ENCODE peak calls at places on chromosomes 12 and 14, in four cellular contexts. D, I, F and B are unnamed samples.

GRCh38 chr12:132292328-132293319 is 36.8 kb downstream of the GALNT9 start:
- DNase-seq in F (no peak), D (no peak), I (no peak), B (no peak)

GRCh38 chr12:69464433-69464832 is 5.8 kb upstream of the FRS2 start:
- DNase-seq in I (no peak), D (no peak), F (no peak), B (no peak)

GRCh38 chr12:4202918-4203317 is 70.6 kb upstream of the CCND2 start:
- DNase-seq in D (no peak), F (no peak), I (no peak), B (no peak)

GRCh38 chr12:95130096-95130495 is 56.7 kb upstream of the NR2C1 start:
- DNase-seq in I (no peak), F (no peak), D (no peak), B (no peak)

GRCh38 chr14:69559581-69560011 is 15.1 kb downstream of the CCDC177 start:
- DNase-seq in I (no peak), D (no peak), F (no peak), B (no peak)

GRCh38 chr12:79317184-79317847 is 373.4 kb downstream of the PAWR start:
- DNase-seq in F (no peak), D (no peak), I (no peak), B (no peak)

GRCh38 chr12:18068355-18068754 is 21.6 kb downstream of the RERGL start:
- DNase-seq in F (no peak), D (no peak), I (no peak), B (no peak)

GRCh38 chr14:103696027-103696402 is 19.2 kb downstream of the XRCC3 start:
- DNase-seq in F (no peak), D (no peak), I (no peak), B (no peak)

GRCh38 chr12:13539051-13539450 is 342.5 kb downstream of the EMP1 start:
- DNase-seq in D (no peak), I (no peak), F (no peak), B (peak)

GRCh38 chr12:106601031-106601430 is 18.2 kb downstream of the RFX4 start:
- DNase-seq in I (no peak), F (peak), D (peak), B (peak)

GRCh38 chr12:75635606-75636444 is 124.4 kb upstream of the KRR1 start:
- DNase-seq in D (peak), I (no peak), F (no peak), B (peak)

GRCh38 chr12:116609715-116610114 is 50.5 kb downstream of the MAP1LC3B2 start:
- DNase-seq in I (no peak), D (no peak), F (peak), B (peak)

DNA sequence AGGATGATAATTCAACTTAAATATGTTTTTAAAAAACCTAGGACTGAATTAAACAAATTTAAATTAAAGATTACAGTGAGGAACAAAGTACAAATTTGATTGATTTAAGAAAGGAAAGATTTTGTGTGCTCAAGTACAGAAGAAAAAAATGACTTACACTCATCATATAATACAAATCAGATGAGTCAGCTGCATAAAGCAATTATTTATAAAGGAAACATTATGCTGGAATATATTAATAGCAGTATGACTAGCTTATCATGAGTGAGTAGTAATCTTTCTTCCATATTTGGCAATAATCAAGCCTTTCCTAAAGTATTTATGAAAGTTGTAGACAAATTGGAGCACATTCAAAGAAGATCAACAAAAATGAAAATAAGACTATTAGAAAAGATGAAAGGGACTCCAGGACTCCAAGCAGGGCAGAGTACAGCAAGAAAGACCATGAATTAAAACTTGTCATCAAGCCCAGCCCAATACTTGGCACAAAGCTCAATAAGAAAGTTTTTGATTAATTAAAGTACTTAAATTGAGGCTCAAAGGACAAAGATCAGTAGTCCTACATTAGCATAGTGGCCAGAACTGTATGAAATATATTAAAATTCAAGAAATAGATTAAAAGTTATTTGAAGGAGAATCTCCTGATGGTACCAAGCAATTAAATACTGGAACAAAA is 32.8 kb downstream of the CCER1 start:
- DNase-seq in I (no peak), D (no peak), F (no peak), B (no peak)
- TF ChIP-seq NR2C2 in I (no peak), D (no peak), F (no peak), B (no peak)

GRCh38 chr12:47035459-47035858 is 44.0 kb upstream of the PCED1B start:
- DNase-seq in F (no peak), I (no peak), D (no peak), B (no peak)

GRCh38 chr12:47032644-47033043 is 46.8 kb upstream of the PCED1B start:
- DNase-seq in I (no peak), F (no peak), D (peak), B (no peak)

GRCh38 chr12:47033081-47033480 is 46.3 kb upstream of the PCED1B start:
- DNase-seq in I (no peak), F (peak), D (no peak), B (no peak)

GRCh38 chr12:47034661-47035060 is 44.8 kb upstream of the PCED1B start:
- DNase-seq in I (no peak), D (no peak), F (no peak), B (no peak)

DNA sequence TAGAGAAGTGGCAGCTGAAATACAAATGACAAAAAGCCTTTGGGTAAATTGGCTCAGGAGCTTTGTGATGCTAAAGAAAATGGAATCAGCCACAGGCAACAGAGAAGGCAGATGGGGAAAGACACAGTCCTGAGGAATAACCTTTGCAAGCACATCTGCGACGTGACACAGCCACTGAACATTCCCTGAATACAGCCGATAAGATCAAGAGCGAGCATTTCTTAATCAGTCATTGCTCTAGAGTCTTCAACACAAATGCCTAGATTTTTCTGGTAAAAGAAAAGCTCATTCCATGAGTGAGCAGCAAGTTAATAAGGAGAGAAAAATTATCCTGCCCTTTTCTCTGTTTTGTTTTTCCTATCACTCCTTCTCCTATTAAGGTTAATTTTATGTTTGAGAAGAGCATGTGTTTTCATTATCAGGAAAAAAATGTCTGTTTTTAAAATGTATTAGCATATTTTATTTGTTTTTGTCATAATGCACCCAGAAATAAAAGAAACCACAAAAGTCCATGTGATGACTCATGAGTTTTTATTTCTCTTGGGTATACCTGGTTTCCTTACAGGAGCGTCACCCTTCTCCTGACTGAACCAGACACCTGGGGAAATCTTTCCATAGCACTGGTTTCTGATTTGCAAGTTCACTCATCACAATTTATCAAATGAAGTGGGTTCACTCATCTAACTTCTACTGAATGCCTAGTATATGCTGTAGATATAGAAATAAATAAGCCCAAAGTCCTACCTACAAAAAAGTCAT is 45.4 kb upstream of the PCED1B start:
- DNase-seq in F (no peak), I (no peak), D (no peak), B (peak)
- TF ChIP-seq NR2C2 in F (no peak), I (no peak), D (no peak), B (no peak)

GRCh38 chr12:105445261-105446015 is 114.9 kb downstream of the C12orf75 start:
- DNase-seq in F (no peak), D (peak), I (no peak), B (no peak)
- TF ChIP-seq NR2C2 in F (no peak), D (no peak), I (no peak), B (no peak)

DNA sequence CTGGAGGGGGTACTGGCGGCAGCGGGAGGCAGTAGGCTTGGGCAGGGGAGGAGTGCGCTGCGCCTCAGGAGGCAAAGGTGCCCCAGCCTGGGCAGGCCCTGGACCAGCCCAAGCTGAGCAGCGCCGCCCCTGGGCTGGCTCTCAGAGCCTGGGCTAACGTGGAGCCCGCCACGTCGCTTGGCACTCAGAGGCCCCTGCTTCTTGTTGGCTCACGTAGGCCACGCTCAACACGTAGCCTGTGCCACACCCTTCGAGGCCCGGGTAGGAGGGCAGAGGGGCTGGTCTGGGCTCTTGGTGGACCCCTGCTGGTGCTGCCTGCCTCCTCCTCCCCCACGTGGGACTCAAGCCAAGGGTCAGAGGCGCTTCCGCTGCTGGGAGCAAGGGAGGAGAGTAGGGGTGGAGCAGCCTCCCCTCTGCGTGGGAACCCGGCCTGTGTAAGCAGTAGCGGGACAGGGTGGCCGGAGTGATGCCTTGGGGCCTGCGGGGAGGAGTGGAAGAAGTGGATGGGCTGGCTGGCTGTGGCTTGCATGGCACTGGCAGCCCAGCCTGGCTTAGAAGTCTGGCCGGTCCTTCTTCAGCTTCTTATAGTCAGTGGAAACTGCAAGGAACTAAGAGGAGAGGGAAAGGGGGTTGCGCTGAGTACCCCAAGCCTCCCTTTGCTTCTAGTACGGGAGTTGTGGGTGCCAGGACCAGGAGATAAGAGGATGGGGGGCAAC is 5.7 kb downstream of the SHMT2 start:
- DNase-seq in I (no peak), F (peak), D (peak), B (peak)
- TF ChIP-seq NR2C2 in I (no peak), F (no peak), D (peak), B (no peak)

GRCh38 chr14:73168274-73168673 is 32.0 kb downstream of the PSEN1 start:
- DNase-seq in F (no peak), I (no peak), D (no peak), B (no peak)
- TF ChIP-seq NR2C2 in F (no peak), I (no peak), D (no peak), B (no peak)

GRCh38 chr12:19482551-19483109 is 43.3 kb downstream of the AEBP2 start:
- DNase-seq in D (no peak), F (peak), I (peak), B (peak)
- TF ChIP-seq NR2C2 in D (no peak), F (no peak), I (no peak), B (no peak)

GRCh38 chr12:6222009-6222702 is 22.0 kb downstream of the CD9 start:
- DNase-seq in D (peak), F (no peak), I (no peak), B (no peak)
- TF ChIP-seq NR2C2 in D (no peak), F (no peak), I (no peak), B (no peak)

GRCh38 chr14:91041450-91041849 is 19.0 kb downstream of the RPS6KA5 start:
- DNase-seq in D (no peak), I (no peak), F (no peak), B (no peak)

GRCh38 chr14:91038439-91038838 is 22.0 kb downstream of the RPS6KA5 start:
- DNase-seq in I (no peak), F (no peak), D (no peak), B (peak)

GRCh38 chr14:91035855-91036254 is 24.6 kb downstream of the RPS6KA5 start:
- DNase-seq in D (no peak), F (no peak), I (peak), B (no peak)

GRCh38 chr14:91036741-91037469 is 23.5 kb downstream of the RPS6KA5 start:
- DNase-seq in D (no peak), F (no peak), I (no peak), B (no peak)

GRCh38 chr14:91040545-91040944 is 19.9 kb downstream of the RPS6KA5 start:
- DNase-seq in F (no peak), I (no peak), D (no peak), B (no peak)
- TF ChIP-seq NR2C2 in F (no peak), I (no peak), D (no peak), B (no peak)

GRCh38 chr14:61253064-61253753 is 27.9 kb downstream of the TMEM30B start:
- DNase-seq in I (no peak), F (no peak), D (no peak), B (no peak)

GRCh38 chr14:61246721-61247120 is 34.4 kb downstream of the TMEM30B start:
- DNase-seq in D (no peak), F (no peak), I (no peak), B (no peak)

GRCh38 chr14:61252354-61253063 is 28.6 kb downstream of the TMEM30B start:
- DNase-seq in F (peak), D (peak), I (peak), B (peak)

GRCh38 chr14:61247935-61248334 is 33.2 kb downstream of the TMEM30B start:
- DNase-seq in F (no peak), I (no peak), D (no peak), B (no peak)

DNA sequence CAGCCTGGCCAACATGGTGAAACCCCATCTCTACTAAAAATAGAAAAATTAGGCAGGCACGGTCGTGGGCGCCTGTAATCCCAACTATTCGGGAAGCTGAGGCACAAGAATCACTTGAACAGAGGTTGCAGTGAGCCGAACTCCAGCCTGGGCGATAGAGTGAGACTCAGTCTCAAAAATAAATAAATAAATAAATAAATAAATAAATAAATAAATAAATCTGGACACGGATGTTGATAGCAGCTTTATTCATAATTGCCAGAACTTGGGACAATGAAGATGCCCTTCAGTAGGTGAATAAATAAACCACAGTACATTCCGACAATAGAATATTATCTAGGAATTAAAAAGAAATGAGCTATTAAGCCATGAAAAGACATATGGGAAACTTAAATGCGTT is 31.1 kb downstream of the TMEM30B start:
- DNase-seq in D (no peak), I (no peak), F (no peak), B (no peak)
- TF ChIP-seq NR2C2 in D (no peak), I (no peak), F (no peak), B (no peak)

GRCh38 chr12:16610743-16611142 is 4.8 kb upstream of the LMO3 start:
- DNase-seq in D (no peak), F (no peak), I (no peak), B (no peak)

GRCh38 chr12:16611146-16611545 is 5.2 kb upstream of the LMO3 start:
- DNase-seq in D (no peak), F (no peak), I (no peak), B (no peak)

GRCh38 chr12:16608346-16608745 is 2.4 kb upstream of the LMO3 start:
- DNase-seq in F (no peak), I (no peak), D (no peak), B (no peak)

GRCh38 chr12:16609140-16609539 is 3.2 kb upstream of the LMO3 start:
- DNase-seq in D (no peak), F (no peak), I (no peak), B (no peak)

GRCh38 chr12:16610006-16610520 is 4.1 kb upstream of the LMO3 start:
- DNase-seq in I (no peak), D (no peak), F (no peak), B (no peak)
- TF ChIP-seq NR2C2 in I (no peak), D (no peak), F (no peak), B (no peak)